ENCODE peak calls at places on chromosomes 13 and 19, in nine cellular contexts. Q is BE2C, M is A549, K is aorta, L is adipocyte, D is Karpas-422, I is cardiac fibroblast, S is fibroblast of lung, C is foreskin fibroblast. H is an unnamed sample.

GRCh38 chr13:42707003-42707402 is 74.4 kb upstream of the FAM216B start:
- DNase-seq in D (no peak), L (peak), S (peak), C (peak), I (peak), Q (no peak), K (no peak), M (no peak), H (no peak)

GRCh38 chr13:96090240-96091101 is 564 bp downstream of the HS6ST3 start:
- DNase-seq in S (no peak), C (peak), K (peak), I (peak), L (peak), Q (peak), M (no peak), D (no peak), H (peak)

GRCh38 chr19:45475537-45476348 is 7.9 kb downstream of the FOSB start:
- DNase-seq in S (no peak), M (peak), Q (no peak), D (no peak), L (peak), I (peak), C (no peak), K (peak), H (no peak)

GRCh38 chr13:105920375-105920774 is 615.1 kb downstream of the EFNB2 start:
- DNase-seq in D (no peak), I (peak), C (peak), K (no peak), M (peak), Q (no peak), S (peak), L (peak), H (peak)

GRCh38 chr13:86087241-86087640 is 288.0 kb upstream of the SLITRK6 start:
- DNase-seq in I (no peak), S (peak), Q (no peak), M (no peak), C (no peak), D (no peak), K (no peak), L (no peak), H (no peak)

GRCh38 chr19:28427256-28428083 is 785.5 kb downstream of the UQCRFS1 start:
- DNase-seq in S (no peak), K (no peak), M (no peak), L (no peak), C (peak), Q (no peak), D (no peak), I (no peak), H (no peak)

GRCh38 chr13:85586422-85586831 is 212.8 kb downstream of the SLITRK6 start:
- DNase-seq in Q (no peak), L (peak), S (peak), I (no peak), M (peak), D (no peak), K (no peak), C (peak), H (no peak)

GRCh38 chr13:30932481-30933333 is at the start of gene TEX26:
- DNase-seq in K (peak), S (peak), Q (no peak), C (no peak), M (no peak), L (no peak), D (no peak), I (peak), H (no peak)

GRCh38 chr19:7888826-7889217 is 512 bp downstream of the LRRC8E start:
- DNase-seq in C (no peak), I (no peak), M (no peak), Q (no peak), L (no peak), K (no peak), D (no peak), S (no peak), H (no peak)

GRCh38 chr13:45373116-45373606 is 32.2 kb upstream of the TPT1 start:
- DNase-seq in M (no peak), L (no peak), D (no peak), S (no peak), C (no peak), K (no peak), Q (no peak), I (no peak), H (no peak)

GRCh38 chr19:8468124-8468523 is 23.3 kb downstream of the HNRNPM start:
- DNase-seq in D (no peak), C (no peak), M (no peak), S (peak), Q (no peak), I (no peak), L (no peak), K (no peak), H (no peak)

GRCh38 chr13:114124921-114125320 is 7.5 kb downstream of the RASA3 start:
- DNase-seq in D (no peak), S (peak), C (peak), L (no peak), I (peak), K (no peak), M (no peak), Q (no peak), H (no peak)

GRCh38 chr13:99600318-99600717 is 99.0 kb downstream of the TM9SF2 start:
- DNase-seq in Q (no peak), C (no peak), K (no peak), I (no peak), D (peak), S (no peak), L (no peak), M (no peak), H (peak)

GRCh38 chr13:65966991-65967451 is 1263.1 kb downstream of the PCDH9 start:
- DNase-seq in M (peak), S (peak), I (peak), Q (peak), D (peak), C (peak), K (no peak), L (peak), H (peak)

GRCh38 chr13:101297794-101298193 is 118.5 kb downstream of the NALCN start:
- DNase-seq in M (no peak), L (no peak), C (no peak), I (no peak), D (no peak), Q (no peak), K (no peak), S (no peak), H (no peak)

GRCh38 chr19:56377105-56377924 is 16.0 kb downstream of the ZNF582 start:
- DNase-seq in D (no peak), M (peak), I (no peak), C (no peak), Q (no peak), S (no peak), K (no peak), L (no peak), H (no peak)

GRCh38 chr13:75316427-75316826 is 165.5 kb downstream of the TBC1D4 start:
- DNase-seq in I (peak), D (no peak), S (peak), M (no peak), L (peak), K (no peak), Q (no peak), C (peak), H (no peak)

GRCh38 chr19:17321655-17322489 is 12.5 kb downstream of the DDA1 start:
- DNase-seq in M (no peak), K (no peak), S (no peak), C (no peak), L (no peak), Q (no peak), D (no peak), I (no peak), H (no peak)

GRCh38 chr19:19662866-19663291 is 597 bp downstream of the ATP13A1 start:
- DNase-seq in Q (peak), M (no peak), D (peak), S (no peak), I (peak), K (no peak), L (no peak), C (peak), H (peak)

GRCh38 chr13:27595055-27595811 is 25.1 kb downstream of the LNX2 start:
- DNase-seq in C (no peak), L (no peak), K (no peak), I (no peak), D (no peak), Q (no peak), M (no peak), S (no peak), H (no peak)

GRCh38 chr19:29418106-29418684 is 107.6 kb upstream of the VSTM2B start:
- DNase-seq in D (no peak), I (no peak), K (no peak), C (no peak), L (no peak), Q (no peak), S (no peak), M (no peak), H (no peak)

GRCh38 chr19:45253396-45254027 is 2.4 kb downstream of the MARK4 start:
- DNase-seq in M (no peak), D (no peak), K (no peak), C (peak), I (peak), Q (no peak), S (no peak), L (peak), H (no peak)

GRCh38 chr19:6987850-6988249 is 33.4 kb downstream of the MBD3L2B start:
- DNase-seq in D (no peak), K (no peak), I (no peak), Q (no peak), M (no peak), S (no peak), L (no peak), C (no peak), H (no peak)

GRCh38 chr19:12984683-12985048 is 10.6 kb upstream of the NFIX start:
- DNase-seq in S (no peak), C (no peak), I (no peak), M (no peak), D (no peak), K (no peak), Q (no peak), L (no peak), H (no peak)
- H3K4me3 ChIP-seq in S (no peak), C (no peak), I (no peak), M (no peak), D (no peak), K (no peak), Q (no peak), L (no peak), H (no peak)

GRCh38 chr19:14165986-14166385 is 29.6 kb upstream of the ASF1B start:
- DNase-seq in M (no peak), S (no peak), I (no peak), L (no peak), D (no peak), C (no peak), Q (no peak), K (no peak), H (no peak)

GRCh38 chr19:14167594-14168138 is 31.3 kb upstream of the ASF1B start:
- DNase-seq in M (no peak), C (no peak), S (no peak), D (peak), L (no peak), I (no peak), Q (no peak), K (no peak), H (no peak)

GRCh38 chr19:14166448-14166847 is 30.1 kb upstream of the ASF1B start:
- DNase-seq in D (no peak), M (no peak), C (peak), I (no peak), S (no peak), L (no peak), K (no peak), Q (no peak), H (no peak)

GRCh38 chr19:14168259-14168972 is 32.0 kb upstream of the ASF1B start:
- DNase-seq in M (no peak), Q (peak), I (no peak), K (no peak), C (peak), D (no peak), L (no peak), S (no peak), H (no peak)

DNA sequence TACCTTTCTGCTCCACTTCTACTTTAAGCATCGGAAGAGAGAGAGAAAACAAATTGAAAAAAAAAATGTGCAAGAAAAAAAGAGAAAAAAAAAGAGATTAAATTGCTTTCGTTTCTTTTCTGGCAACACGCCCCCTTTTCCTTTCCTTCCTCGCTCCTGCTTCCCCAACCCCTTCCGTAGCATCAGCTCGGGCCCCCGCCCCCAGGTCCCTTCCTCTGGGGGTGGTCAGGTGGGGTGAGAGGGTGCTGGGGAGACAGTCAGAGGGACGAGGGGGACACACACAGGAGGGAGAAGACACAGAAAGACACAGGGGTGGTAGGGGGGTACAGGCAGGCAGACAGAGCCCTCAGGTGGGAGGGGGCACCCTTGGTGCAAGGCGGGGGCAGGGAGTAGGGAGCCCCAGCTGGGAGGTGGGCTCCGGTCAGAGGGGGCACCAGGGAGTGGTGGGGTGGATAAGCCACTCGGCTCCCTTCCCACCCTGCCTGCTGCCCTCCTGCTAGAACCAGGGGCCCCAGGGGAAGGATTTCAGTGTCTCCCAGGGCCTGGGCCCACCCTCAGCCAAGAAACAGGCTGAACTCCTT is 30.7 kb upstream of the ASF1B start:
- DNase-seq in D (no peak), S (no peak), I (no peak), K (no peak), L (no peak), M (no peak), Q (no peak), C (no peak), H (no peak)
- H3K4me3 ChIP-seq in D (no peak), S (no peak), I (no peak), K (no peak), L (no peak), M (no peak), Q (no peak), C (no peak), H (no peak)

DNA sequence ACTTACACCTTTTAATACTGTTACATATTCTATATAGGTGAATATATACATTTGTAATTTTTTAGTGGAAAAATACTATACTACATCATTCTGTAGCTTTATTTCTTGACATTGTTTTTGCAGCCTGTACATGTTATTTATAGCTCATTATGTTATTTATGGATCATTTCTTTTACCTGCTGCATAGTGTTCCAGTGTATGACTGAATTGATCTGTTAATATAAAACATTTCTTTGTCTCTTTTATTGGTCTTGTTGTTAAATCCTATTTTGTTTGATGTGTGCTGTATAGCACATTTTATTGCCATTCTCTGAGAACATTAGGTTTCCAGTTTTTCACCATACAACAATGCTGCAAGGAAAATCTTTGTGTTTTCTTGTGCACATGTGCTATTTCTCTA is 2.4 kb downstream of the SETDB2 start:
- DNase-seq in L (no peak), M (no peak), S (no peak), Q (no peak), K (no peak), I (no peak), D (no peak), C (no peak), H (peak)
- H3K4me3 ChIP-seq in L (no peak), M (no peak), S (no peak), Q (no peak), K (no peak), I (no peak), D (peak), C (peak), H (peak)

GRCh38 chr19:478236-478888 is 17.5 kb upstream of the SHC2 start:
- DNase-seq in I (no peak), L (no peak), Q (no peak), K (no peak), C (no peak), M (no peak), S (no peak), D (no peak), H (no peak)

GRCh38 chr19:483332-484072 is 12.8 kb upstream of the MADCAM1 start:
- DNase-seq in S (no peak), M (no peak), I (no peak), C (no peak), K (no peak), L (no peak), Q (no peak), D (no peak), H (no peak)

GRCh38 chr19:484494-484893 is 11.8 kb upstream of the MADCAM1 start:
- DNase-seq in D (no peak), C (no peak), M (no peak), I (no peak), Q (no peak), K (no peak), L (no peak), S (no peak), H (no peak)

GRCh38 chr19:482186-483041 is 13.9 kb upstream of the MADCAM1 start:
- DNase-seq in M (no peak), C (no peak), S (no peak), Q (no peak), I (no peak), L (no peak), D (no peak), K (no peak), H (no peak)

GRCh38 chr19:480016-480855 is 16.1 kb upstream of the MADCAM1 start:
- DNase-seq in C (peak), I (peak), M (peak), S (peak), Q (peak), K (peak), D (peak), L (peak), H (peak)
- H3K4me3 ChIP-seq in C (peak), I (peak), M (peak), S (no peak), Q (no peak), K (no peak), D (no peak), L (peak), H (peak)

DNA sequence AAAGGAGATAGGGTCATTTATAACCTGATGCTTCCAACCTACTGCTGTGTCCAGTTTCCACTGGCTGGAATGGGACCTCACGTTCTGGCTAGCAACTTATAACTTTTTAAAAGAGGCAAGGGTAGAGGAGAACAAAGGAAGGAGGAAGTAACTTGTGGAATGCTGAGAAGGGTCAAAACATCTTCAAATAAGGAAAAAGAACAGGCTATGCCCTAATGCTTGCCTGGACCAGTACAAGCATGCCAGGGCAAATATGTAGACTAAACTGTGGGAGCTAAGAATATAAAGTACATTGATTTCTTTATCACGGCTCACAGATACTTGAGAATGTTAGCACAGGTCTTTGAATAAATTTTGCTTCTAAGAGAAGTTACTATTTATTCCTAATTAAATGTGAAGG is 1.5 kb upstream of the ZNF561 start:
- DNase-seq in Q (no peak), M (no peak), K (no peak), S (peak), L (peak), D (no peak), C (no peak), I (no peak), H (no peak)
- H3K4me3 ChIP-seq in Q (no peak), M (no peak), K (no peak), S (no peak), L (peak), D (peak), C (no peak), I (no peak), H (no peak)

GRCh38 chr13:19050901-19051300 is 130.7 kb downstream of the TUBA3C start:
- DNase-seq in L (no peak), M (no peak), I (no peak), K (no peak), D (no peak), Q (no peak), C (no peak), S (no peak), H (no peak)

GRCh38 chr13:19052180-19052579 is 129.4 kb downstream of the TUBA3C start:
- DNase-seq in I (no peak), M (no peak), L (no peak), S (no peak), Q (no peak), C (no peak), D (no peak), K (no peak), H (no peak)

GRCh38 chr13:19053561-19053960 is 128.1 kb downstream of the TUBA3C start:
- DNase-seq in L (no peak), M (no peak), Q (no peak), K (no peak), D (no peak), C (no peak), I (no peak), S (no peak), H (no peak)

GRCh38 chr13:19055611-19056010 is 126.0 kb downstream of the TUBA3C start:
- DNase-seq in L (no peak), M (no peak), I (no peak), Q (no peak), C (no peak), K (peak), S (no peak), D (no peak), H (no peak)

GRCh38 chr13:19052931-19053330 is 128.7 kb downstream of the TUBA3C start:
- DNase-seq in D (no peak), M (no peak), S (no peak), I (no peak), Q (no peak), C (no peak), L (no peak), K (no peak), H (no peak)
- H3K4me3 ChIP-seq in D (no peak), M (no peak), S (no peak), I (no peak), Q (no peak), C (no peak), L (no peak), K (no peak), H (no peak)

DNA sequence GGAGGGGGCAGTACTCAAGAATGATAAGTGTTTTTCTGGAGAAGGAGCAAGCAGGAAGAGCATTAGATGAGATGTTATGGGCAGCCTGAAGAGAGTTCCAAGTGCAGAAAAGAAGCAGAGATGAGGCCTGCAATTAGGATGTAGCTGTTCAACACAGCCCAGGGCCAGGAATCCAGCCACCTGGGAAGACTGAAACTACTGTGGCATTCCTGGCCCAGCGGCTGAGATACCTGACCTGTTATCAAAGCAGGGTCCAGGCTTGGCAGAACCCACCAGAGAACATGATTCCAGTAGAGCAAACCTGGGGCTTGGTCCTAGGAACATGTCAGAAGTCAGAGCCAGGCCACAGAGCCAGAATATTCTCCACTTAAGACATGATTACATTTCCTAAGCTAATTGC is 73.3 kb upstream of the LRCH1 start:
- DNase-seq in S (no peak), C (no peak), I (no peak), K (no peak), L (no peak), Q (no peak), M (no peak), D (no peak), H (no peak)
- H3K4me3 ChIP-seq in S (no peak), C (no peak), I (no peak), K (no peak), L (no peak), Q (no peak), M (no peak), D (no peak), H (no peak)

H was measured in HAP-1.